ENCODE peak calls at places on chromosomes 13 and 19, in nine cellular contexts. M, P, D, Q, Z, U, W, E and K are unnamed samples. For H3K9me3, the result is how much of the 10 kb centered on the place peaks cover.

GRCh38 chr13:74573654-74574053 is 439.4 kb upstream of the KLF12 start:
- DNase-seq in M (no peak), P (no peak), D (no peak), U (no peak), Q (no peak), Z (no peak), W (no peak), E (no peak), K (no peak)

GRCh38 chr19:8126511-8126910 is 22.9 kb downstream of the FBN3 start:
- DNase-seq in M (no peak), Q (no peak), Z (no peak), U (no peak), D (no peak), P (no peak), E (no peak), W (no peak), K (no peak)

GRCh38 chr19:42419309-42419708 is 7.9 kb downstream of the LIPE start:
- DNase-seq in M (no peak), Q (no peak), U (peak), P (no peak), D (no peak), Z (no peak), E (no peak), W (peak), K (no peak)

GRCh38 chr13:23898101-23898500 is 799 bp upstream of the C1QTNF9B start:
- DNase-seq in E (no peak), D (peak), M (no peak), Q (no peak), U (no peak), P (peak), W (no peak), Z (no peak), K (no peak)

GRCh38 chr13:94997126-94997525 is 284.8 kb upstream of the SOX21 start:
- DNase-seq in M (no peak), Z (no peak), U (no peak), Q (no peak), P (no peak), E (no peak), W (no peak), D (no peak), K (no peak)

GRCh38 chr19:7257148-7258041 is 36.8 kb downstream of the INSR start:
- DNase-seq in U (peak), Q (no peak), E (peak), Z (no peak), W (peak), M (peak), D (no peak), P (peak), K (no peak)

GRCh38 chr13:51959773-51960172 is 51.5 kb downstream of the ATP7B start:
- DNase-seq in Q (no peak), E (no peak), P (no peak), M (no peak), U (peak), Z (peak), D (no peak), W (no peak), K (peak)

GRCh38 chr13:35225159-35225558 is 251.3 kb downstream of the MAB21L1 start:
- DNase-seq in Q (no peak), M (no peak), D (no peak), E (no peak), P (no peak), W (no peak), Z (no peak), U (no peak), K (no peak)

GRCh38 chr13:67119481-67119883 is 110.7 kb downstream of the PCDH9 start:
- DNase-seq in U (peak), P (peak), Z (no peak), D (peak), M (peak), Q (no peak), W (no peak), E (no peak), K (no peak)

GRCh38 chr13:69660155-69660554 is 447.5 kb upstream of the ATXN8OS start:
- DNase-seq in Z (peak), W (no peak), D (no peak), E (no peak), M (no peak), P (no peak), Q (no peak), U (no peak), K (no peak)

GRCh38 chr19:811007-811434 is 10.7 kb downstream of the PLPPR3 start:
- DNase-seq in Z (no peak), E (no peak), D (no peak), U (peak), M (no peak), Q (no peak), P (no peak), W (peak), K (no peak)

GRCh38 chr13:112346173-112346898 is 29.8 kb upstream of the SPACA7 start:
- DNase-seq in Q (no peak), E (no peak), Z (no peak), M (no peak), P (no peak), W (peak), U (no peak), D (no peak), K (no peak)

GRCh38 chr13:40644838-40645620 is 21.4 kb downstream of the FOXO1 start:
- DNase-seq in E (no peak), U (no peak), M (peak), Z (peak), P (no peak), W (no peak), Q (no peak), D (no peak), K (no peak)

GRCh38 chr13:96238241-96238640 is 148.3 kb downstream of the HS6ST3 start:
- DNase-seq in Q (no peak), D (no peak), M (no peak), E (no peak), Z (no peak), P (no peak), W (no peak), U (no peak), K (no peak)

GRCh38 chr13:29855784-29856183 is 5.4 kb upstream of the UBL3 start:
- DNase-seq in Q (no peak), Z (no peak), U (no peak), M (no peak), E (no peak), P (no peak), W (no peak), D (no peak), K (no peak)

GRCh38 chr13:105389373-105389772 is 1146.1 kb downstream of the EFNB2 start:
- DNase-seq in Z (no peak), M (no peak), E (no peak), U (no peak), D (no peak), W (no peak), Q (no peak), P (no peak), K (no peak)

GRCh38 chr13:42337808-42338600 is 66.1 kb downstream of the AKAP11 start:
- DNase-seq in E (no peak), U (no peak), Z (no peak), Q (no peak), M (no peak), W (no peak), P (no peak), D (no peak), K (no peak)

GRCh38 chr13:42333613-42334328 is 61.8 kb downstream of the AKAP11 start:
- DNase-seq in W (no peak), U (no peak), Z (peak), Q (no peak), P (peak), M (peak), E (no peak), D (no peak), K (no peak)

GRCh38 chr13:42330991-42331390 is 59.0 kb downstream of the AKAP11 start:
- DNase-seq in P (peak), Z (no peak), U (no peak), W (no peak), E (no peak), M (no peak), D (no peak), Q (no peak), K (no peak)

GRCh38 chr13:42329239-42329638 is 57.3 kb downstream of the AKAP11 start:
- DNase-seq in Z (no peak), W (no peak), U (no peak), E (no peak), P (no peak), D (no peak), Q (no peak), M (no peak), K (no peak)

GRCh38 chr13:42334329-42334706 is 62.4 kb downstream of the AKAP11 start:
- DNase-seq in P (no peak), Z (no peak), E (no peak), W (no peak), Q (no peak), D (no peak), M (no peak), U (no peak), K (no peak)
- H3K9me3 ChIP-seq in P (under half), Z (under half), E (under half), W (under half), Q (under half), D (under half), M (under half), U (under half), K (under half)

DNA sequence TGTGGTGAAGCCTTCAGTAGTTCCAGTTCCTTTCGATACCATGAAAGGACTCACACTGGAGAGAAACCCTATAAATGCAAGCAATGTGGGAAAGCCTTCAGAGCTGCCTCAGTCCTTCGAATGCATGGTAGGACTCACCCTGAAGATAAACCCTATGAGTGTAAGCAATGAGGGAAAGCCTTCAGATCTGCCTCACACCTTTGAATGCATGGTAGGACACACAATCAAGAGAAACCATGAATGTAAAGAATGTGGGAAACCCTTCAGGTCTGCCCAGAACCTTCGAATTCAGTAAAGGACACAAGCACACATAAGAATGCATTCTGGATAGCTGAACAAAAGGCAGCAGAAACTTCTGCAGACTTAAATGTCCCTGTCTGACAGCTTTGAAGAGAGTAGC is 18.3 kb downstream of the ZNF69 start:
- DNase-seq in D (no peak), P (no peak), E (no peak), W (no peak), M (no peak), U (no peak), Z (no peak), Q (no peak), K (no peak)
- H3K9me3 ChIP-seq in D (under half), P (under half), E (half or more), W (half or more), M (under half), U (under half), Z (under half), Q (half or more), K (half or more)

DNA sequence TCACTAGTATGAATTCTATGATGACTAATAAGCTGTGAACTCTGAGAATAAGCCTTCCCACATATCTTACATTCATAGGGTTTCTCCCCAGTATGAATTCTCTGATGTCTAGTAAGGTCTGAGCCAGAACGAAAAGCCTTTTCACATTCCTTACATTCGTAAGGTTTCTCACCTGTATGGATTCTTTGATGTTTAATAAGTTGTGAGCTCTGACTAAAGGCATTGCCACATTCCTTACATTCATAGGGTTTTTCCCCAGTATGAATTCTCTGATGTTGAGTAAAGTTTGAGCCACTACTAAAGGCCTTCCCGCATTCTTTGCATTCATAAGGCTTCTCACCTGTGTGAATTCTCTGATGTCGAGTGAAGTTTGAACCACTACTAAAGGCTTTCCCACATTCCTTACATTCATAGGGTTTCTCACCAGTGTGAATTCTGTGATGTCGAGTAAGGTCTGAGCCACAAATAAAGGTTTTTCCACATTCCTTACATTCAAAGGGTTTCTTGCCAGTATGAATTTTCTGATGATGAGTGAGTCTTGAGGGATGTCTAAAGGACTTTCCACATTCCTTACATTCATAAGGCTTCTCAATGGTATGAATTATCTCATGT is 30.7 kb upstream of the ZFP82 start:
- DNase-seq in Q (no peak), D (no peak), W (no peak), M (no peak), Z (no peak), U (no peak), P (no peak), E (no peak), K (no peak)
- H3K9me3 ChIP-seq in Q (half or more), D (under half), W (half or more), M (under half), Z (half or more), U (under half), P (under half), E (half or more), K (half or more)

GRCh38 chr19:9348253-9348652 is 14.6 kb upstream of the ZNF177 start:
- DNase-seq in D (no peak), U (no peak), W (no peak), Q (no peak), P (no peak), Z (no peak), E (no peak), M (no peak), K (no peak)
- H3K9me3 ChIP-seq in D (under half), U (under half), W (half or more), Q (half or more), P (under half), Z (under half), E (half or more), M (under half), K (half or more)

DNA sequence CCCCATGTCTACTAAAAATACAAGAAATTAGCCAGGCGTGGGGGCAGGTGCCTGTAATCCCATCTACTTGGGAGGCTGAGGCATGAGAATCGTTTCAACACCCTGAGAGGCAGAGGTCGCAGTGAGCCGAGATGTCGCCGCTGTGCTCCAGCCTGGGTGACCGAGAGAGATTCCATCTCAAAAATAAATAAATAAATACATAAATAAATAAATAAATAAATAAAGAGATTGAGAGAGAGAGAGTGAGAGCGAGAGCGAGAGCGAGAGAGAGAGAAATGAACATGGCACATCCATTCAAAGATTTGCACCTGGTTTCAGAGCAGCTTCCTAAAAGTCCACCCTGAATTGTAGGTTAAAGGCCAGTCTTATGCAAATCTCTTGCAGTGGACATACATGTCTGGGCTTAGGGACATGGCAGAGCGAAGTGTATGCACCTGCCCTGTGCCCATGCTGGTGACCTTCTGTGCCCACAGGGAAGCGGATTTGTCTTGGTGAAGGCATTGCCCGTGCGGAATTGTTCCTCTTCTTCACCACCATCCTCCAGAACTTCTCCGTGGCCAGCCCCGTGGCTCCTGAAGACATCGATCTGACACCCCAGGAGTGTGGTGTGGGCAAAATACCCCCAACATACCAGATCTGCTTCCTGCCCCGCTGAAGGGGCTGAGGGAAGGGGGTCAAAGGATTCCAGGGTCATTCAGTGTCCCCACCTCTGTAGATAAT is 42.3 kb upstream of the CYP2B6 start:
- DNase-seq in D (no peak), P (no peak), W (no peak), U (no peak), Z (no peak), Q (no peak), M (no peak), E (no peak), K (no peak)
- H3K9me3 ChIP-seq in D (under half), P (under half), W (under half), U (under half), Z (under half), Q (under half), M (under half), E (under half), K (under half)

DNA sequence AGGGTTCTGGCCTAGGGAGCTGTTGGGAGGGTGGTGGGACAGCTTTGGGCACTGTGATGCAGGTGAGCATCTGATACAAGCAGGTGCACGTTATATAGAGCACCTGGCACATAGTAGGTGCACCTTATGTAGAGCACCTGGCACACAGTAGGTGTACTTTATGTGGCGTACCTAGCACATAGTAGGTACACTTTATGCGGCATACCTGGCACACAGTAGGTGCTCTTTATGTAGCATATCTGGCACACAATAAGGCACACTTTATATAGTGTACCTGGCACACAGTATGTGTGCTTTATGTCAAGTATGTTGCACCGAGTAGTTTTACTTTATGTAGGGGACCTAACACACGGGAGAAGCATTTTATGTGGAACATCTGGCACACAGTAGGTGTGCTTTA is 1.6 kb upstream of the CYP4F12 start:
- DNase-seq in M (no peak), D (no peak), Q (no peak), E (no peak), Z (no peak), P (no peak), U (no peak), W (no peak), K (no peak)
- H3K9me3 ChIP-seq in M (under half), D (under half), Q (under half), E (under half), Z (under half), P (under half), U (under half), W (under half), K (under half)

GRCh38 chr19:44894946-44895345 is 3.9 kb downstream of the TOMM40 start:
- DNase-seq in U (no peak), E (no peak), Z (no peak), P (no peak), Q (no peak), D (no peak), M (no peak), W (no peak), K (no peak)
- H3K9me3 ChIP-seq in U (under half), E (under half), Z (under half), P (under half), Q (under half), D (under half), M (under half), W (under half), K (under half)

DNA sequence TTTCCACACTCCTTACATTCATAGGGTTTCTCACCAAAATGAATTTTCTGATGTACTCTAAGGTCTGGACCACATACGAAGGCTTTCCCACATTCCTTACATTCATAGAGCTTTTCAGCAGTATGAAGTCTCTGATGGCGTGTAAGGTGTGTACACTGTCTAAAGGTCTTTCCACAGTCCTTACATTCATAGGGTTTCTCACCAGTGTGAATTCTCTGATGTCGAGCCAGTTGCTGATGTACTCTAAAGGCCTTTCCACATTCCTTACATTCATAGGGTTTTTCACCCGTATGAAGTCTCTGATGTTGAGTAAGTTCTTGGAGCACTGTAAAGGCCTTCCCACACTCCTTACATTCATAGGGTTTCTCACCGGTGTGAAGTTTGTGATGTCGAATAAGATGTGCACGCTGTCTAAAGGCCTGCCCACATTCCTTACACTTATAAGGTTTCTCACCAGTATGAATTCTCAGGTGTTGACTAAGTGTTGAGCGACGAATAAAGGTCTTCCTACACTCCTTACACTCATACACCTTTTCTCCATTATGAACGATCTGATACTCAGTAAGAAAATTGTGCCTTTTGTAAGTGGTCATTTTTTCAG is 38.1 kb downstream of the ZFP14 start:
- DNase-seq in U (no peak), Z (no peak), M (no peak), D (no peak), P (no peak), W (no peak), E (no peak), Q (no peak), K (no peak)
- H3K9me3 ChIP-seq in U (under half), Z (under half), M (under half), D (under half), P (under half), W (half or more), E (under half), Q (half or more), K (half or more)

DNA sequence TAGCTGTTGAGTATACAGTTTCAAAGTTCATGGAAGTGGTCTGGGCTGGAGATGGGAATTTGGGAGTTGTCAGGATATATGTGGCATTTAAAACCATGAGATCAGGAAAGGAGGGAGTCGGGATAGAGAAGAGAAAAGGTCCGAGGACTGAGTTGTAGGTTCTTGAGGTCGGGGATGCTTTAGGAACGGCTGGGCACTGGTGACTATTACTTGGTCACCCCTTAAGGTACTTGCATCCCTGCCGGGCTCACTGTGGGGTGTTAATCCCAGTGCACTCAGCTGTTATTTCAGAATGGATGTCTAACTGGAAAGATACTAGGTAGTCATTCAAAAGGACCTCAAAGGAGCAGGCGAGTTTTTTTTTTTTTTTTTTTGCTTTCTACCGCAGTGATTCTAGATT is 34.2 kb downstream of the WASF3 start:
- DNase-seq in Z (no peak), Q (no peak), W (no peak), M (no peak), P (no peak), E (no peak), D (no peak), U (no peak), K (no peak)
- H3K9me3 ChIP-seq in Z (under half), Q (under half), W (under half), M (under half), P (under half), E (under half), D (under half), U (under half), K (under half)